ENCODE peak calls at places on chromosomes 1 and 21, in nine cellular contexts. U is GM10248, G is GM06990, F is fibroblast of mammary gland, E is IMR-90, Y is AG09319, X is hepatocyte, C is nephron progenitor cell, N is lung. R is an unnamed sample.

GRCh38 chr1:242055921-242056320 is 57.0 kb upstream of the MAP1LC3C start:
- DNase-seq in U (no peak), F (peak; percentile 20), C (no peak), X (no peak), G (no peak), E (no peak), Y (no peak), N (no peak), R (no peak)

GRCh38 chr21:36260030-36260787 is 59.8 kb upstream of the MORC3 start:
- DNase-seq in X (peak; percentile 77), Y (peak; percentile 22), U (peak; percentile 76), N (peak; percentile 45), E (peak; percentile 73), F (peak; percentile 68), C (no peak), G (no peak), R (peak; percentile 58)

GRCh38 chr1:53412285-53413174 is 46.7 kb upstream of the DMRTB1 start:
- DNase-seq in U (no peak), F (no peak), Y (no peak), G (no peak), N (no peak), E (no peak), C (no peak), X (no peak), R (no peak)

GRCh38 chr1:71561729-71562128 is 480.9 kb upstream of the ZRANB2 start:
- DNase-seq in G (no peak), E (peak; percentile 87), Y (no peak), X (no peak), C (no peak), F (peak; percentile 81), N (no peak), U (no peak), R (no peak)

GRCh38 chr1:189131576-189131975 is 1346.1 kb downstream of the BRINP3 start:
- DNase-seq in Y (no peak), F (no peak), C (no peak), X (no peak), G (no peak), N (no peak), U (no peak), E (no peak), R (no peak)

GRCh38 chr1:241275981-241276380 is 81.0 kb downstream of the RGS7 start:
- DNase-seq in C (no peak), Y (no peak), X (no peak), G (no peak), F (no peak), E (no peak), N (no peak), U (no peak), R (no peak)

GRCh38 chr1:966603-967295 is 467 bp downstream of the PLEKHN1 start:
- DNase-seq in F (peak; percentile 52), Y (no peak), C (peak; percentile 75), E (peak; percentile 50), X (peak; percentile 87), G (peak; percentile 75), N (peak; percentile 74), U (peak; percentile 88), R (peak; percentile 92)

GRCh38 chr1:248858096-248858890 is 592 bp downstream of the ZNF692 start:
- DNase-seq in U (peak; percentile 43), Y (peak; percentile 15), X (peak; percentile 84), F (peak; percentile 54), N (peak; percentile 76), G (peak; percentile 78), E (peak; percentile 64), C (peak; percentile 70), R (peak; percentile 43)

GRCh38 chr21:43892984-43893535 is 28.0 kb downstream of the AGPAT3 start:
- DNase-seq in U (no peak), F (no peak), N (no peak), Y (no peak), C (no peak), E (no peak), G (no peak), X (no peak), R (no peak)

GRCh38 chr1:38392866-38393265 is 346.3 kb upstream of the POU3F1 start:
- DNase-seq in U (no peak), C (no peak), G (no peak), F (no peak), E (no peak), X (no peak), N (no peak), Y (no peak), R (no peak)

GRCh38 chr1:91546301-91546581 is 45.6 kb downstream of the CDC7 start:
- DNase-seq in C (no peak), N (no peak), F (no peak), Y (no peak), U (no peak), E (no peak), X (no peak), G (no peak), R (no peak)

GRCh38 chr1:20630730-20631129 is 2.5 kb upstream of the PINK1 start:
- DNase-seq in C (no peak), X (no peak), G (no peak), E (no peak), U (no peak), N (no peak), Y (no peak), F (no peak), R (no peak)

GRCh38 chr1:91502138-91502881 is 1.7 kb downstream of the CDC7 start:
- DNase-seq in U (no peak), F (no peak), Y (no peak), N (no peak), C (no peak), G (no peak), X (no peak), E (no peak), R (no peak)

GRCh38 chr1:166300767-166301166 is 134.0 kb upstream of the FAM78B start:
- DNase-seq in F (no peak), G (no peak), Y (no peak), E (no peak), U (no peak), C (no peak), N (no peak), X (no peak), R (no peak)

GRCh38 chr1:166302919-166303758 is 136.3 kb upstream of the FAM78B start:
- DNase-seq in U (no peak), N (no peak), C (no peak), F (no peak), X (no peak), Y (no peak), G (no peak), E (no peak), R (no peak)

DNA sequence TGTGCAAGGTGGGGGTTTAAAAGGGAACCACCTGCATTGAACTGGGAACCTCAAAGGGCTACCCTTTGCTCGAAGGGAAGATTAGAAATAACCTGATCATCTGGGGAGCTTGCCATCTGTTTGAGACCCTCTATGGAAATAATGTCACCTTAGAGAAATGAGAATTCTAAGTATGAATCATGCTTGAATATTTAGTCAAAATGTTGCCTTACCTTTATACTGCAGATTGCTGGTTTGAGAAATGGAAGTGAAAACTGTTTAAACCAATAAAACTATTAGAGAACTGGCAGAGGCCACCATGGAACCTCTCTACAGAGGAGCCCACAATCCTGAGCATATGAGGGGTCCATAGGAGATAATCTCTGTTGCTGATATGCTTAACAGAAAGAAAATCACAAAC is 131.2 kb upstream of the FAM78B start:
- DNase-seq in Y (no peak), N (no peak), E (no peak), G (no peak), C (no peak), F (no peak), U (peak; percentile 11), X (no peak), R (no peak)
- TF ChIP-seq CTCF in Y (no peak), N (no peak), E (no peak), G (no peak), C (no peak), F (no peak), U (no peak), X (no peak), R (no peak)

GRCh38 chr21:45356653-45357435 is 48.1 kb upstream of the COL18A1 start:
- DNase-seq in Y (no peak), G (no peak), E (no peak), F (no peak), X (peak; percentile 46), N (no peak), C (no peak), U (no peak), R (no peak)

GRCh38 chr21:45357436-45358260 is 47.3 kb upstream of the COL18A1 start:
- DNase-seq in Y (no peak), G (no peak), C (no peak), E (no peak), U (no peak), X (peak; percentile 46), F (peak; percentile 49), N (no peak), R (no peak)

GRCh38 chr21:45359451-45360217 is 45.3 kb upstream of the COL18A1 start:
- DNase-seq in Y (no peak), F (no peak), N (no peak), C (no peak), X (no peak), E (no peak), G (no peak), U (no peak), R (no peak)

GRCh38 chr21:45358711-45359310 is 46.2 kb upstream of the COL18A1 start:
- DNase-seq in N (no peak), C (no peak), G (no peak), F (no peak), U (no peak), Y (no peak), X (no peak), E (no peak), R (no peak)

GRCh38 chr21:45358261-45358670 is 46.7 kb upstream of the COL18A1 start:
- DNase-seq in C (no peak), X (no peak), G (no peak), E (no peak), F (no peak), U (no peak), Y (no peak), N (no peak), R (no peak)
- TF ChIP-seq CTCF in C (no peak), X (no peak), G (no peak), E (no peak), F (no peak), U (no peak), Y (no peak), N (no peak), R (no peak)

DNA sequence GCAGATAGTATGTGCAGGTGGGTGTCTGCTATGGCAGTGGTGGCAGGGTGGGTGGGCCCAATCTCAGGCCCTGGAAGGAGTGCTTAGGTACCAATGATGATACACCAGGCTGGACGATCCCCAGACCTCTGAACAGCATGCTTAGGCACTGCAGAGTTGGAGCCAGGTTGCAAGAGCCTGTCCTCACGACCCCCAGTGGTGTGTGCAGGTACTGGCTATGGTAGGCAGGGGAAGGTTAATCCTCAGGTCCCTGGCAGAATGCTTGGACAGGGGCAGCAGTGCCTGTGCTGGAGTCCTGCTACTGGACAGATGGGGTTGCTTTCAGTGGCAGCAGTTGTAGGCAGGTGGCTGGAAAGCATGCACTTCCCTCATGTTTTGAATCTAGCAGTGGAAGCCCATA is 100.5 kb upstream of the NEK7 start:
- DNase-seq in F (no peak), G (peak; percentile 4), Y (no peak), U (no peak), N (no peak), E (no peak), X (peak; percentile 11), C (peak; percentile 10), R (peak; percentile 54)
- TF ChIP-seq CTCF in F (peak; percentile 18), G (peak; percentile 53), Y (no peak), U (no peak), N (no peak), E (no peak), X (no peak), C (no peak), R (peak; percentile 36)

GRCh38 chr1:156490401-156491032 is 10.1 kb downstream of the MEF2D start:
- DNase-seq in E (no peak), X (peak; percentile 45), N (no peak), F (peak; percentile 52), U (no peak), C (peak; percentile 53), Y (no peak), G (peak; percentile 51), R (no peak)
- TF ChIP-seq CTCF in E (peak; percentile 27), X (no peak), N (no peak), F (peak; percentile 20), U (no peak), C (peak; percentile 13), Y (no peak), G (no peak), R (no peak)